ENCODE peak calls at places on chromosomes 12 and 14, in ten cellular contexts. One of them, this sample, is unnamed. For H3K4me1, the result is how much of the 10 kb centered on the place peaks cover.

GRCh38 chr12:116277393-116278258 is at the start of gene MED13L:
- DNase-seq in cardiac muscle cell: peak
- DNase-seq in prostate gland: peak
- DNase-seq in breast epithelium: peak
- DNase-seq in GM12878: no peak
- DNase-seq in testis: peak
- DNase-seq in Peyer's patch: peak
- DNase-seq in osteoblast: peak
- DNase-seq in left ventricle myocardium inferior: peak
- DNase-seq in body of pancreas: peak
- DNase-seq in this sample: peak

GRCh38 chr12:32895688-32896437 is 714 bp downstream of the PKP2 start:
- DNase-seq in cardiac muscle cell: no peak
- DNase-seq in prostate gland: no peak
- DNase-seq in breast epithelium: no peak
- DNase-seq in GM12878: no peak
- DNase-seq in testis: peak
- DNase-seq in Peyer's patch: peak
- DNase-seq in osteoblast: peak
- DNase-seq in left ventricle myocardium inferior: peak
- DNase-seq in body of pancreas: peak
- DNase-seq in this sample: no peak

GRCh38 chr14:102159841-102160240 is 20.1 kb downstream of the WDR20 start:
- DNase-seq in cardiac muscle cell: no peak
- DNase-seq in prostate gland: no peak
- DNase-seq in breast epithelium: no peak
- DNase-seq in GM12878: no peak
- DNase-seq in testis: no peak
- DNase-seq in Peyer's patch: no peak
- DNase-seq in osteoblast: no peak
- DNase-seq in left ventricle myocardium inferior: no peak
- DNase-seq in body of pancreas: no peak
- DNase-seq in this sample: no peak

GRCh38 chr12:124716208-124717141 is 147.2 kb downstream of the SCARB1 start:
- DNase-seq in cardiac muscle cell: no peak
- DNase-seq in prostate gland: no peak
- DNase-seq in breast epithelium: no peak
- DNase-seq in GM12878: no peak
- DNase-seq in testis: no peak
- DNase-seq in Peyer's patch: no peak
- DNase-seq in osteoblast: no peak
- DNase-seq in left ventricle myocardium inferior: no peak
- DNase-seq in body of pancreas: no peak
- DNase-seq in this sample: no peak

GRCh38 chr12:58233886-58234285 is 292.5 kb downstream of the ATP23 start:
- DNase-seq in cardiac muscle cell: no peak
- DNase-seq in prostate gland: no peak
- DNase-seq in breast epithelium: no peak
- DNase-seq in GM12878: no peak
- DNase-seq in testis: no peak
- DNase-seq in Peyer's patch: no peak
- DNase-seq in osteoblast: no peak
- DNase-seq in left ventricle myocardium inferior: no peak
- DNase-seq in body of pancreas: no peak
- DNase-seq in this sample: no peak

GRCh38 chr12:111775205-111776193 is 8.8 kb downstream of the ALDH2 start:
- DNase-seq in cardiac muscle cell: peak
- DNase-seq in prostate gland: peak
- DNase-seq in breast epithelium: peak
- DNase-seq in GM12878: peak
- DNase-seq in testis: peak
- DNase-seq in Peyer's patch: peak
- DNase-seq in osteoblast: peak
- DNase-seq in left ventricle myocardium inferior: peak
- DNase-seq in body of pancreas: peak
- DNase-seq in this sample: peak

GRCh38 chr14:21313512-21313911 is 33.6 kb downstream of the RPGRIP1 start:
- DNase-seq in cardiac muscle cell: no peak
- DNase-seq in prostate gland: no peak
- DNase-seq in breast epithelium: no peak
- DNase-seq in GM12878: no peak
- DNase-seq in testis: no peak
- DNase-seq in Peyer's patch: peak
- DNase-seq in osteoblast: no peak
- DNase-seq in left ventricle myocardium inferior: no peak
- DNase-seq in body of pancreas: no peak
- DNase-seq in this sample: no peak

GRCh38 chr14:71711619-71712018 is 220.6 kb upstream of the RGS6 start:
- DNase-seq in cardiac muscle cell: no peak
- DNase-seq in prostate gland: no peak
- DNase-seq in breast epithelium: no peak
- DNase-seq in GM12878: no peak
- DNase-seq in testis: no peak
- DNase-seq in Peyer's patch: no peak
- DNase-seq in osteoblast: peak
- DNase-seq in left ventricle myocardium inferior: no peak
- DNase-seq in body of pancreas: no peak
- DNase-seq in this sample: peak

GRCh38 chr14:96574633-96575191 is 72.5 kb downstream of the PAPOLA start:
- DNase-seq in cardiac muscle cell: no peak
- DNase-seq in prostate gland: peak
- DNase-seq in breast epithelium: no peak
- DNase-seq in GM12878: no peak
- DNase-seq in testis: no peak
- DNase-seq in Peyer's patch: no peak
- DNase-seq in osteoblast: peak
- DNase-seq in left ventricle myocardium inferior: no peak
- DNase-seq in body of pancreas: peak
- DNase-seq in this sample: no peak

GRCh38 chr12:23895792-23896218 is 53.7 kb downstream of the SOX5 start:
- DNase-seq in cardiac muscle cell: no peak
- DNase-seq in prostate gland: no peak
- DNase-seq in breast epithelium: no peak
- DNase-seq in GM12878: no peak
- DNase-seq in testis: no peak
- DNase-seq in Peyer's patch: no peak
- DNase-seq in osteoblast: no peak
- DNase-seq in left ventricle myocardium inferior: no peak
- DNase-seq in body of pancreas: no peak
- DNase-seq in this sample: no peak

GRCh38 chr12:94025730-94026129 is 122.6 kb upstream of the PLXNC1 start:
- DNase-seq in cardiac muscle cell: no peak
- DNase-seq in prostate gland: no peak
- DNase-seq in breast epithelium: no peak
- DNase-seq in GM12878: no peak
- DNase-seq in testis: peak
- DNase-seq in Peyer's patch: no peak
- DNase-seq in osteoblast: no peak
- DNase-seq in left ventricle myocardium inferior: no peak
- DNase-seq in body of pancreas: no peak
- DNase-seq in this sample: no peak

GRCh38 chr12:100427078-100427477 is 46.6 kb upstream of the NR1H4 start:
- DNase-seq in cardiac muscle cell: no peak
- DNase-seq in prostate gland: no peak
- DNase-seq in breast epithelium: no peak
- DNase-seq in GM12878: no peak
- DNase-seq in testis: no peak
- DNase-seq in Peyer's patch: peak
- DNase-seq in osteoblast: peak
- DNase-seq in left ventricle myocardium inferior: no peak
- DNase-seq in body of pancreas: peak
- DNase-seq in this sample: no peak

GRCh38 chr12:108702534-108702933 is 28.8 kb downstream of the CORO1C start:
- DNase-seq in cardiac muscle cell: no peak
- DNase-seq in prostate gland: no peak
- DNase-seq in breast epithelium: no peak
- DNase-seq in GM12878: no peak
- DNase-seq in testis: no peak
- DNase-seq in Peyer's patch: no peak
- DNase-seq in osteoblast: no peak
- DNase-seq in left ventricle myocardium inferior: no peak
- DNase-seq in body of pancreas: no peak
- DNase-seq in this sample: peak

GRCh38 chr12:56931474-56931978 is 2.7 kb downstream of the SDR9C7 start:
- DNase-seq in cardiac muscle cell: peak
- DNase-seq in prostate gland: no peak
- DNase-seq in breast epithelium: no peak
- DNase-seq in GM12878: no peak
- DNase-seq in testis: peak
- DNase-seq in Peyer's patch: no peak
- DNase-seq in osteoblast: no peak
- DNase-seq in left ventricle myocardium inferior: no peak
- DNase-seq in body of pancreas: peak
- DNase-seq in this sample: peak

GRCh38 chr12:105986779-105987686 is 151.7 kb downstream of the NUAK1 start:
- DNase-seq in cardiac muscle cell: no peak
- DNase-seq in prostate gland: no peak
- DNase-seq in breast epithelium: no peak
- DNase-seq in GM12878: no peak
- DNase-seq in testis: peak
- DNase-seq in Peyer's patch: no peak
- DNase-seq in osteoblast: peak
- DNase-seq in left ventricle myocardium inferior: no peak
- DNase-seq in body of pancreas: peak
- DNase-seq in this sample: no peak

GRCh38 chr12:117481470-117481869 is 120.0 kb upstream of the NOS1 start:
- DNase-seq in cardiac muscle cell: no peak
- DNase-seq in prostate gland: no peak
- DNase-seq in breast epithelium: no peak
- DNase-seq in GM12878: no peak
- DNase-seq in testis: no peak
- DNase-seq in Peyer's patch: no peak
- DNase-seq in osteoblast: peak
- DNase-seq in left ventricle myocardium inferior: no peak
- DNase-seq in body of pancreas: no peak
- DNase-seq in this sample: no peak
- TF ChIP-seq CTCF in cardiac muscle cell: no peak
- TF ChIP-seq CTCF in prostate gland: no peak
- TF ChIP-seq CTCF in breast epithelium: no peak
- TF ChIP-seq CTCF in GM12878: no peak
- TF ChIP-seq CTCF in testis: no peak
- TF ChIP-seq CTCF in Peyer's patch: no peak
- TF ChIP-seq CTCF in osteoblast: no peak
- TF ChIP-seq CTCF in left ventricle myocardium inferior: no peak
- TF ChIP-seq CTCF in body of pancreas: no peak
- TF ChIP-seq CTCF in this sample: no peak

GRCh38 chr14:50801706-50802105 is 29.3 kb downstream of the NIN start:
- DNase-seq in cardiac muscle cell: no peak
- DNase-seq in prostate gland: no peak
- DNase-seq in breast epithelium: no peak
- DNase-seq in GM12878: no peak
- DNase-seq in testis: no peak
- DNase-seq in Peyer's patch: no peak
- DNase-seq in osteoblast: peak
- DNase-seq in left ventricle myocardium inferior: no peak
- DNase-seq in body of pancreas: no peak
- DNase-seq in this sample: no peak

GRCh38 chr14:50805396-50805795 is 25.6 kb downstream of the NIN start:
- DNase-seq in cardiac muscle cell: no peak
- DNase-seq in prostate gland: no peak
- DNase-seq in breast epithelium: no peak
- DNase-seq in GM12878: no peak
- DNase-seq in testis: no peak
- DNase-seq in Peyer's patch: no peak
- DNase-seq in osteoblast: no peak
- DNase-seq in left ventricle myocardium inferior: no peak
- DNase-seq in body of pancreas: no peak
- DNase-seq in this sample: no peak

GRCh38 chr14:50806241-50806933 is 24.6 kb downstream of the NIN start:
- DNase-seq in cardiac muscle cell: no peak
- DNase-seq in prostate gland: no peak
- DNase-seq in breast epithelium: no peak
- DNase-seq in GM12878: no peak
- DNase-seq in testis: no peak
- DNase-seq in Peyer's patch: no peak
- DNase-seq in osteoblast: no peak
- DNase-seq in left ventricle myocardium inferior: no peak
- DNase-seq in body of pancreas: no peak
- DNase-seq in this sample: no peak

GRCh38 chr14:50808053-50808452 is 22.9 kb downstream of the NIN start:
- DNase-seq in cardiac muscle cell: no peak
- DNase-seq in prostate gland: no peak
- DNase-seq in breast epithelium: no peak
- DNase-seq in GM12878: no peak
- DNase-seq in testis: no peak
- DNase-seq in Peyer's patch: no peak
- DNase-seq in osteoblast: no peak
- DNase-seq in left ventricle myocardium inferior: no peak
- DNase-seq in body of pancreas: no peak
- DNase-seq in this sample: no peak

GRCh38 chr14:50804181-50804721 is 26.7 kb downstream of the NIN start:
- DNase-seq in cardiac muscle cell: no peak
- DNase-seq in prostate gland: no peak
- DNase-seq in breast epithelium: no peak
- DNase-seq in GM12878: no peak
- DNase-seq in testis: no peak
- DNase-seq in Peyer's patch: no peak
- DNase-seq in osteoblast: peak
- DNase-seq in left ventricle myocardium inferior: no peak
- DNase-seq in body of pancreas: no peak
- DNase-seq in this sample: no peak
- H3K4me1 ChIP-seq in cardiac muscle cell: under half
- H3K4me1 ChIP-seq in prostate gland: under half
- H3K4me1 ChIP-seq in breast epithelium: under half
- H3K4me1 ChIP-seq in GM12878: under half
- H3K4me1 ChIP-seq in testis: under half
- H3K4me1 ChIP-seq in Peyer's patch: under half
- H3K4me1 ChIP-seq in osteoblast: under half
- H3K4me1 ChIP-seq in left ventricle myocardium inferior: under half
- H3K4me1 ChIP-seq in body of pancreas: under half
- H3K4me1 ChIP-seq in this sample: under half

DNA sequence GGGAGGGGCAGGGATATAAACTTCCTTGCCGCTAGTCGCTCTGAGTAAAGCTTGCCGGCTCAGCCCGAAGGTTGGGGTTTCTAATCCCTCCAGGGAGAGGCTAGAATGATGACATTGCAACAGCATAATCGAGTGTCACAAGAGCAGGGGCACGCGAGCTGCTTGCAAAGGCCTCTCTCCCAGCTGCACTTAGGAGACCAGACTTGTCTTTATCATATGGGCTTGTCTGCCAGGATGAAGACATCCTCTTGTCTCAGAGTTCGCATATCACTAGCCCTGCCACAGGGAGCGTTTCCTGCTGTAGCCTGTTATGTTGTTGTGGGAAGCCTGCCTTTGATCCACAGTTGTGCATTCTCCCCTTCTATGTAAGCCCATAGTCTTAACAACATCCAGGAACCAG is 180.0 kb downstream of the ESR2 start:
- DNase-seq in cardiac muscle cell: no peak
- DNase-seq in prostate gland: no peak
- DNase-seq in breast epithelium: no peak
- DNase-seq in GM12878: no peak
- DNase-seq in testis: no peak
- DNase-seq in Peyer's patch: no peak
- DNase-seq in osteoblast: no peak
- DNase-seq in left ventricle myocardium inferior: no peak
- DNase-seq in body of pancreas: peak
- DNase-seq in this sample: no peak
- H3K4me3 ChIP-seq in cardiac muscle cell: no peak
- H3K4me3 ChIP-seq in prostate gland: no peak
- H3K4me3 ChIP-seq in breast epithelium: no peak
- H3K4me3 ChIP-seq in GM12878: no peak
- H3K4me3 ChIP-seq in testis: no peak
- H3K4me3 ChIP-seq in Peyer's patch: peak
- H3K4me3 ChIP-seq in osteoblast: no peak
- H3K4me3 ChIP-seq in left ventricle myocardium inferior: no peak
- H3K4me3 ChIP-seq in body of pancreas: no peak
- H3K4me3 ChIP-seq in this sample: no peak

GRCh38 chr14:26276757-26277156 is 321.1 kb downstream of the NOVA1 start:
- DNase-seq in cardiac muscle cell: peak
- DNase-seq in prostate gland: no peak
- DNase-seq in breast epithelium: no peak
- DNase-seq in GM12878: no peak
- DNase-seq in testis: peak
- DNase-seq in Peyer's patch: no peak
- DNase-seq in osteoblast: no peak
- DNase-seq in left ventricle myocardium inferior: no peak
- DNase-seq in body of pancreas: no peak
- DNase-seq in this sample: no peak
- TF ChIP-seq CTCF in cardiac muscle cell: no peak
- TF ChIP-seq CTCF in prostate gland: no peak
- TF ChIP-seq CTCF in breast epithelium: no peak
- TF ChIP-seq CTCF in GM12878: no peak
- TF ChIP-seq CTCF in testis: no peak
- TF ChIP-seq CTCF in Peyer's patch: no peak
- TF ChIP-seq CTCF in osteoblast: no peak
- TF ChIP-seq CTCF in left ventricle myocardium inferior: no peak
- TF ChIP-seq CTCF in body of pancreas: no peak
- TF ChIP-seq CTCF in this sample: peak